ENCODE peak calls at places on chromosome 15, in six cellular contexts. E is EH, R is foreskin melanocyte, B is B cell, G is nephron progenitor cell, D is M059J. J is an unnamed sample.

GRCh38 chr15:77815015-77815414 is 182.3 kb upstream of the LINGO1 start:
- DNase-seq in E (no peak), R (no peak), B (no peak), G (no peak), D (no peak), J (no peak)

GRCh38 chr15:64019764-64020163 is 26.5 kb downstream of the DAPK2 start:
- DNase-seq in E (no peak), R (no peak), B (no peak), G (no peak), D (peak), J (no peak)

GRCh38 chr15:73368301-73369072 is at the start of gene HCN4:
- DNase-seq in E (no peak), R (no peak), B (peak), G (peak), D (no peak), J (peak)

GRCh38 chr15:35496585-35496984 is 49.4 kb downstream of the DPH6 start:
- DNase-seq in E (no peak), R (no peak), B (no peak), G (no peak), D (no peak), J (no peak)

GRCh38 chr15:73924258-73924921 is 1.9 kb upstream of the LOXL1 start:
- DNase-seq in E (peak), R (no peak), B (no peak), G (peak), D (peak), J (no peak)

GRCh38 chr15:25708391-25708790 is 154.7 kb downstream of the ATP10A start:
- DNase-seq in E (no peak), R (no peak), B (no peak), G (no peak), D (no peak), J (no peak)

GRCh38 chr15:24956131-24956838 is 1.5 kb downstream of the SNRPN start:
- DNase-seq in E (peak), R (peak), B (peak), G (peak), D (peak), J (peak)

GRCh38 chr15:28191832-28192231 is 92.7 kb upstream of the OCA2 start:
- DNase-seq in E (peak), R (no peak), B (no peak), G (peak), D (no peak), J (peak)

GRCh38 chr15:45148076-45149059 is 18.6 kb downstream of the DUOX1 start:
- DNase-seq in E (peak), R (no peak), B (no peak), G (no peak), D (no peak), J (no peak)

GRCh38 chr15:73467758-73468157 is 24.8 kb downstream of the REC114 start:
- DNase-seq in E (no peak), R (no peak), B (no peak), G (no peak), D (no peak), J (no peak)

GRCh38 chr15:89119489-89120478 is 31.5 kb downstream of the ABHD2 start:
- DNase-seq in E (no peak), R (no peak), B (no peak), G (no peak), D (no peak), J (no peak)

GRCh38 chr15:52383100-52383588 is 87.5 kb upstream of the MYO5C start:
- DNase-seq in E (no peak), R (no peak), B (no peak), G (no peak), D (no peak), J (no peak)

GRCh38 chr15:78930577-78931388 is 14.1 kb downstream of the CTSH start:
- DNase-seq in E (peak), R (no peak), B (no peak), G (no peak), D (peak), J (no peak)

GRCh38 chr15:73936588-73937312 is 10.5 kb downstream of the LOXL1 start:
- DNase-seq in E (no peak), R (no peak), B (no peak), G (no peak), D (no peak), J (no peak)

GRCh38 chr15:63818191-63818590 is 15.6 kb downstream of the HERC1 start:
- DNase-seq in E (no peak), R (no peak), B (no peak), G (no peak), D (no peak), J (peak)

GRCh38 chr15:60535743-60536142 is 56.8 kb upstream of the ICE2 start:
- DNase-seq in E (peak), R (no peak), B (no peak), G (no peak), D (no peak), J (no peak)

GRCh38 chr15:72342385-72342784 is 22.4 kb upstream of the CELF6 start:
- DNase-seq in E (peak), R (no peak), B (peak), G (peak), D (peak), J (peak)

GRCh38 chr15:69587731-69588130 is 135.1 kb downstream of the RPLP1 start:
- DNase-seq in E (no peak), R (no peak), B (no peak), G (no peak), D (no peak), J (no peak)

GRCh38 chr15:27628486-27628885 is 470.6 kb downstream of the OCA2 start:
- DNase-seq in E (no peak), R (no peak), B (no peak), G (no peak), D (no peak), J (no peak)

GRCh38 chr15:72118400-72118978 is at the start of gene SENP8:
- DNase-seq in E (no peak), R (no peak), B (peak), G (peak), D (no peak), J (peak)

GRCh38 chr15:28123408-28124023 is 24.4 kb upstream of the OCA2 start:
- DNase-seq in E (peak), R (peak), B (no peak), G (peak), D (peak), J (peak)

GRCh38 chr15:45205192-45205591 is 17.4 kb upstream of the SHF start:
- DNase-seq in E (peak), R (no peak), B (no peak), G (peak), D (peak), J (peak)

GRCh38 chr15:95086543-95087252 is 855.3 kb downstream of the MCTP2 start:
- DNase-seq in E (peak), R (no peak), B (no peak), G (no peak), D (peak), J (no peak)

GRCh38 chr15:88542342-88542733 is 4.1 kb downstream of the DET1 start:
- DNase-seq in E (peak), R (no peak), B (no peak), G (no peak), D (peak), J (no peak)

GRCh38 chr15:53837263-53837662 is 77.8 kb upstream of the WDR72 start:
- DNase-seq in E (no peak), R (no peak), B (no peak), G (no peak), D (peak), J (no peak)

GRCh38 chr15:43879386-43880355 is 52.9 kb downstream of the WDR76 start:
- DNase-seq in E (no peak), R (no peak), B (no peak), G (no peak), D (no peak), J (no peak)

GRCh38 chr15:95853350-95853749 is 477.1 kb upstream of the NR2F2 start:
- DNase-seq in E (peak), R (no peak), B (no peak), G (no peak), D (no peak), J (no peak)

GRCh38 chr15:48392356-48392755 is 61.1 kb downstream of the DUT start:
- DNase-seq in E (peak), R (no peak), B (no peak), G (no peak), D (no peak), J (no peak)

GRCh38 chr15:44971036-44971435 is 14.5 kb downstream of the TERB2 start:
- DNase-seq in E (no peak), R (no peak), B (no peak), G (no peak), D (peak), J (no peak)

GRCh38 chr15:39312984-39313383 is 267.9 kb upstream of the THBS1 start:
- DNase-seq in E (peak), R (no peak), B (no peak), G (no peak), D (peak), J (peak)

GRCh38 chr15:25967120-25967519 is 104.0 kb upstream of the ATP10A start:
- DNase-seq in E (peak), R (no peak), B (no peak), G (no peak), D (peak), J (no peak)

GRCh38 chr15:55344206-55344605 is 25.2 kb downstream of the PIGB start:
- DNase-seq in E (peak), R (no peak), B (no peak), G (no peak), D (peak), J (no peak)

GRCh38 chr15:30906366-30906765 is 2.7 kb downstream of the FAN1 start:
- DNase-seq in E (no peak), R (no peak), B (no peak), G (no peak), D (no peak), J (no peak)

J was measured in D341Med.